ENCODE peak calls at places on chromosomes 16 and 17, in ten cellular contexts. R is heart left ventricle; D is A673; O is testis; I is AG04450; F is CD4-positive, alpha-beta T cell; H is cardiac muscle cell; Y is fibroblast of lung; V is left lung; M is ascending aorta. Z is an unnamed sample. For H3K9me3, the result is how much of the 10 kb centered on the place peaks cover.

GRCh38 chr17:76726231-76726765 is at the start of gene JMJD6:
- DNase-seq in D (peak), Y (peak), R (peak), H (peak), I (peak), F (peak), O (peak), M (peak), V (peak), Z (peak)

GRCh38 chr17:80869476-80869875 is 122.2 kb upstream of the CHMP6 start:
- DNase-seq in V (peak), Y (no peak), F (no peak), O (no peak), I (no peak), R (no peak), H (no peak), D (no peak), M (no peak), Z (no peak)

GRCh38 chr16:65066646-65067045 is 55.2 kb downstream of the CDH11 start:
- DNase-seq in H (no peak), R (no peak), D (no peak), Y (no peak), M (no peak), V (no peak), O (no peak), I (no peak), F (no peak), Z (no peak)

GRCh38 chr16:1758923-1759322 is 12.4 kb downstream of the NME3 start:
- DNase-seq in I (no peak), V (no peak), O (no peak), Y (no peak), M (no peak), R (no peak), F (no peak), H (no peak), D (no peak), Z (no peak)

GRCh38 chr16:53642094-53642493 is 61.6 kb downstream of the RPGRIP1L start:
- DNase-seq in M (no peak), V (peak), F (no peak), R (peak), H (no peak), O (no peak), Y (peak), D (no peak), I (no peak), Z (no peak)

GRCh38 chr16:1244881-1245280 is 4.4 kb downstream of the TPSAB1 start:
- DNase-seq in O (no peak), M (no peak), R (peak), I (no peak), F (no peak), H (no peak), V (no peak), D (no peak), Y (no peak), Z (no peak)

GRCh38 chr16:65728652-65729051 is 606.8 kb upstream of the CDH11 start:
- DNase-seq in D (no peak), Y (no peak), R (no peak), V (no peak), M (no peak), F (no peak), O (no peak), H (no peak), I (no peak), Z (no peak)

GRCh38 chr17:7019839-7020519 is 2.9 kb upstream of the BCL6B start:
- DNase-seq in D (peak), M (no peak), O (peak), R (peak), I (no peak), Y (peak), F (no peak), H (peak), V (no peak), Z (no peak)

GRCh38 chr16:85309656-85310587 is 197.7 kb upstream of the CIBAR2 start:
- DNase-seq in I (no peak), Y (no peak), D (peak), M (no peak), H (no peak), R (no peak), O (peak), F (no peak), V (peak), Z (peak)

GRCh38 chr16:70630960-70631745 is 15.2 kb upstream of the IL34 start:
- DNase-seq in V (no peak), H (no peak), R (no peak), O (no peak), F (no peak), Y (no peak), I (no peak), D (no peak), M (no peak), Z (no peak)

GRCh38 chr17:79788989-79789942 is 7.6 kb downstream of the CBX8 start:
- DNase-seq in D (peak), R (no peak), V (no peak), I (no peak), O (no peak), M (no peak), Y (no peak), H (no peak), F (no peak), Z (no peak)

GRCh38 chr17:34442387-34443111 is 79.5 kb upstream of the CCL1 start:
- DNase-seq in M (no peak), R (peak), O (peak), I (no peak), D (no peak), V (no peak), H (no peak), Y (no peak), F (no peak), Z (no peak)

GRCh38 chr17:50913120-50913519 is 47.0 kb upstream of the TOB1 start:
- DNase-seq in M (no peak), O (no peak), V (no peak), R (no peak), Y (no peak), F (no peak), H (no peak), D (no peak), I (no peak), Z (no peak)

GRCh38 chr16:4675864-4676786 is 17.2 kb upstream of the NUDT16L1 start:
- DNase-seq in Y (no peak), D (no peak), O (no peak), M (no peak), F (peak), H (no peak), R (no peak), I (no peak), V (no peak), Z (no peak)

GRCh38 chr16:913817-914440 is 56.9 kb downstream of the LMF1 start:
- DNase-seq in Y (no peak), R (no peak), D (no peak), F (no peak), O (no peak), V (no peak), H (no peak), I (no peak), M (no peak), Z (no peak)

GRCh38 chr17:7853693-7854043 is 1.2 kb upstream of the TMEM88 start:
- DNase-seq in O (no peak), H (no peak), F (no peak), I (no peak), Y (no peak), D (no peak), V (no peak), R (no peak), M (no peak), Z (no peak)

GRCh38 chr16:74521691-74522090 is 85.2 kb downstream of the GLG1 start:
- DNase-seq in M (no peak), F (no peak), O (no peak), D (peak), V (no peak), Y (peak), R (peak), I (no peak), H (peak), Z (no peak)

GRCh38 chr17:59378621-59379194 is 47.3 kb downstream of the YPEL2 start:
- DNase-seq in Y (peak), H (peak), F (no peak), R (no peak), I (peak), D (no peak), M (no peak), V (no peak), O (no peak), Z (no peak)

GRCh38 chr16:17053536-17054160 is 417.1 kb downstream of the XYLT1 start:
- DNase-seq in O (no peak), V (no peak), H (no peak), F (no peak), D (no peak), M (no peak), I (no peak), Y (no peak), R (no peak), Z (no peak)

GRCh38 chr16:58679763-58680162 is 4.8 kb downstream of the SLC38A7 start:
- DNase-seq in H (no peak), Y (no peak), F (no peak), D (no peak), M (no peak), I (no peak), O (no peak), R (no peak), V (peak), Z (no peak)

GRCh38 chr16:58652741-58653140 is 23.1 kb upstream of the CNOT1 start:
- DNase-seq in I (no peak), D (no peak), V (no peak), O (peak), M (no peak), H (peak), Y (peak), R (peak), F (no peak), Z (no peak)

GRCh38 chr16:83356266-83356665 is 451.5 kb upstream of the HSBP1 start:
- DNase-seq in R (no peak), D (peak), H (peak), M (no peak), F (no peak), O (peak), V (no peak), Y (peak), I (peak), Z (no peak)

GRCh38 chr17:50624321-50624935 is 10.3 kb upstream of the ABCC3 start:
- DNase-seq in H (no peak), R (no peak), O (no peak), I (no peak), M (no peak), F (no peak), Y (no peak), V (no peak), D (no peak), Z (no peak)

GRCh38 chr17:74528491-74529199 is 2.6 kb downstream of the CD300LB start:
- DNase-seq in H (no peak), M (no peak), Y (no peak), V (peak), O (peak), I (no peak), D (no peak), R (no peak), F (no peak), Z (peak)

GRCh38 chr17:74530751-74531150 is 524 bp downstream of the CD300LB start:
- DNase-seq in D (no peak), O (peak), V (peak), Y (no peak), R (no peak), H (no peak), F (peak), M (no peak), I (no peak), Z (peak)

GRCh38 chr17:74529243-74529642 is 2.0 kb downstream of the CD300LB start:
- DNase-seq in M (no peak), V (peak), O (peak), I (no peak), F (peak), R (no peak), D (no peak), H (no peak), Y (no peak), Z (peak)

GRCh38 chr17:74532115-74532514 is 840 bp upstream of the CD300LB start:
- DNase-seq in V (peak), Y (no peak), O (peak), F (peak), D (peak), M (no peak), R (peak), I (no peak), H (no peak), Z (peak)

DNA sequence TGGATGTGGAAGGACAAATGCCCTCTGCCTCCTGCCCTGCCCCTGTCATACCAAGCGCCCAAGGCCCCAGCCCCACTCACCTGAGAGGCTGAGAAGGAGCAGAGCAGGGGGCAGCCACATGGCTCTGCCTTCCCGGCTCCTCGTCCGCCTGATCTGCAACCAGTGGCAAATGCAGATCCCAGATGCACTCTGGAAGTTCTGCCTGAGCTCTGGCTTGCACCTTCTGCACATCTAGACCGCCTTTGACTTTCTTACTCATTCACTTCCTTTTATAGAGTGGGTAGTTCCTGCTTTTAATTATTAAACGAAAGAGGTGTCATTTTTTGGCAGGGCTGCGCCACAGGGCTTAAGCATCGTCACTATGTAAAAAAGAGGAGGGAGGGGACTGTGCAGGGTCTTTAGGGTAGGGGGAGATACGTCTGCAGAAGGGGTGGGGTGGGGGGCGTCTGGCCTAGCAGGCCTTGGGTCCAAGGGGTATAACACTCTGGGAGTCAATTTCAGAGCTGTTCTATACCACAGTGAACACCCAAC is at the start of gene CD300LB:
- DNase-seq in H (no peak), V (peak), R (no peak), F (peak), O (no peak), I (no peak), D (no peak), Y (no peak), M (no peak), Z (peak)
- H3K9me3 ChIP-seq in H (under half), V (under half), R (under half), F (under half), O (under half), I (under half), D (under half), Y (under half), M (under half), Z (under half)

DNA sequence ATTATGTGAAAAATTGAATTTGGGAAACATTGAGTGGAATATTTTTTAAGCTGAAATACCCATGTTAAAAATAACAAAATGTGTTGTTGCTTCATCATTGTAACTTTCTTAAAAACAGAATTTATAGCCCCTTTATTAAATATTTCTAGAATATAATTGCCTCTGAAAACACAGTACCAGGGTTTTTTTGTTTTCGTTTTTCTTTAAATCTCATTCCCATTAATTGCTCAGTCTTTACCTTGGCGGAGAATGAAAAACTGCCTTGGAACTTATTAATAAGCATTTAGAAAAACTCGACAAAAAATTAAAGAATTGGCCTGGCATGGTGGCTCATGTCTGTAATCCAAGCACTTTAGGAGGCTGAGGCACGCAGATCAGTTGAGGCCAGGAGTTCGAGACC is 195.2 kb upstream of the TBX2 start:
- DNase-seq in O (no peak), H (no peak), F (no peak), D (no peak), R (no peak), Y (no peak), I (no peak), M (no peak), V (no peak), Z (no peak)
- H3K27ac ChIP-seq in O (peak), H (peak), F (no peak), D (no peak), R (peak), Y (peak), I (no peak), M (peak), V (no peak), Z (no peak)

GRCh38 chr16:12976491-12976890 is 75.1 kb downstream of the SHISA9 start:
- DNase-seq in R (no peak), I (no peak), H (no peak), O (no peak), V (no peak), Y (no peak), M (no peak), D (no peak), F (no peak), Z (no peak)

GRCh38 chr16:12976936-12977335 is 75.5 kb downstream of the SHISA9 start:
- DNase-seq in D (no peak), V (no peak), F (no peak), M (no peak), Y (no peak), O (no peak), H (no peak), R (no peak), I (no peak), Z (no peak)

GRCh38 chr16:12972246-12972645 is 70.8 kb downstream of the SHISA9 start:
- DNase-seq in M (no peak), D (no peak), Y (no peak), I (no peak), V (no peak), H (no peak), R (no peak), F (no peak), O (no peak), Z (no peak)

GRCh38 chr16:12975766-12976165 is 74.4 kb downstream of the SHISA9 start:
- DNase-seq in I (no peak), F (no peak), Y (no peak), M (no peak), O (no peak), V (no peak), R (no peak), H (no peak), D (no peak), Z (no peak)

DNA sequence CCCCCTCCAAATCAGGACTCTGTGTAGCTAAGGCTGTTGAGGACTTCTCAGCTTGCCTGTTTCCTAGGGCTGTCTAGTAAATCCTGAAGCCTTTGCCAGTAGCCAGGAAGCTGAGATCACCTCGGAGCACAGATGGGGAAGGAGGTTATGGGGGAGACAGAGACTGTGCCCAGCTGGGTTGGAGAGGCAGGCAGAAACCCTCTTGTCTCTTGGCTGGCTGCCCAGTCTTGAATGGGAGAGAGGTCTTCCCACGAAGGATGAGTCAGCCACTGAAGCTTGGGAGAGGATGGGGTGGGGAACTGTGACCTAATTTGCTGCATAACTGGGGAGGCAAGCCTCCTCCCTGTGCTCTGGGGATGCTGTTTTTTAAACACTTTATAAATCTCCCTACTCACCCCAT is 69.8 kb downstream of the SHISA9 start:
- DNase-seq in V (no peak), Y (peak), D (peak), H (no peak), I (no peak), M (no peak), F (no peak), R (peak), O (peak), Z (no peak)
- TF ChIP-seq CTCF in V (no peak), Y (no peak), D (no peak), H (no peak), I (no peak), M (no peak), F (no peak), R (no peak), O (no peak), Z (no peak)

GRCh38 chr17:57085448-57086068 is 512 bp downstream of the AKAP1 start:
- DNase-seq in R (peak), D (peak), M (no peak), H (peak), F (peak), O (peak), I (no peak), Y (peak), V (peak), Z (no peak)

GRCh38 chr17:57086069-57086930 is 1.3 kb downstream of the AKAP1 start:
- DNase-seq in I (no peak), V (peak), D (peak), F (peak), R (peak), H (no peak), M (no peak), O (peak), Y (peak), Z (no peak)

GRCh38 chr17:57088298-57088697 is 3.3 kb downstream of the AKAP1 start:
- DNase-seq in D (no peak), H (no peak), V (no peak), Y (no peak), O (no peak), R (no peak), I (no peak), M (no peak), F (no peak), Z (no peak)

GRCh38 chr17:57084361-57084801 is 665 bp upstream of the AKAP1 start:
- DNase-seq in Y (no peak), H (no peak), V (no peak), F (no peak), I (no peak), R (no peak), M (no peak), D (no peak), O (no peak), Z (no peak)

GRCh38 chr17:57084802-57085447 is at the start of gene AKAP1:
- DNase-seq in F (peak), Y (peak), I (peak), R (peak), V (peak), H (peak), D (peak), M (peak), O (peak), Z (peak)
- H3K9me3 ChIP-seq in F (under half), Y (under half), I (under half), R (under half), V (under half), H (under half), D (under half), M (under half), O (under half), Z (under half)

GRCh38 chr17:29242051-29242450 is 4.6 kb upstream of the CRYBA1 start:
- DNase-seq in Y (no peak), V (no peak), R (no peak), I (no peak), M (no peak), D (no peak), F (no peak), O (no peak), H (no peak), Z (no peak)

GRCh38 chr17:29240477-29240876 is 6.2 kb upstream of the CRYBA1 start:
- DNase-seq in R (no peak), O (no peak), H (no peak), I (no peak), D (no peak), Y (peak), F (no peak), M (no peak), V (no peak), Z (no peak)

GRCh38 chr17:29242790-29243189 is 3.9 kb upstream of the CRYBA1 start:
- DNase-seq in O (no peak), I (no peak), Y (no peak), H (no peak), D (no peak), V (no peak), R (no peak), M (no peak), F (no peak), Z (no peak)

GRCh38 chr17:29243792-29244191 is 2.9 kb upstream of the CRYBA1 start:
- DNase-seq in I (no peak), F (no peak), V (no peak), R (no peak), D (peak), H (no peak), M (no peak), O (peak), Y (peak), Z (no peak)

GRCh38 chr17:29241015-29241963 is 5.4 kb upstream of the CRYBA1 start:
- DNase-seq in V (peak), O (no peak), H (peak), D (peak), F (no peak), M (peak), Y (peak), R (peak), I (peak), Z (peak)
- H3K27ac ChIP-seq in V (peak), O (no peak), H (no peak), D (no peak), F (no peak), M (peak), Y (peak), R (no peak), I (peak), Z (peak)

Z was measured in right atrium auricular region.